ENCODE peak calls at places on chromosomes 5 and 9, in five cellular contexts. F is heart right ventricle, T is GM12892, W is HepG2, S is caudate nucleus. M is an unnamed sample.

GRCh38 chr5:52807037-52807436 is 19.3 kb downstream of the ITGA1 start:
- DNase-seq in F (no peak), T (no peak), W (no peak), S (no peak), M (no peak)

GRCh38 chr5:93924628-93925027 is 183.2 kb upstream of the POU5F2 start:
- DNase-seq in F (no peak), T (no peak), W (no peak), S (no peak), M (no peak)

GRCh38 chr9:108815156-108815555 is 40.6 kb downstream of the ACTL7B start:
- DNase-seq in F (no peak), T (no peak), W (peak), S (no peak), M (no peak)

GRCh38 chr5:1140188-1140817 is 28.4 kb upstream of the SLC12A7 start:
- DNase-seq in F (peak), T (peak), W (peak), S (peak), M (peak)

GRCh38 chr5:151198861-151199260 is 25.0 kb downstream of the CCDC69 start:
- DNase-seq in F (no peak), T (no peak), W (no peak), S (no peak), M (no peak)

GRCh38 chr5:129664336-129664937 is 83.5 kb upstream of the MINAR2 start:
- DNase-seq in F (no peak), T (no peak), W (peak), S (peak), M (peak)

GRCh38 chr5:110339399-110339798 is 387.1 kb downstream of the TMEM232 start:
- DNase-seq in F (no peak), T (no peak), W (no peak), S (no peak), M (no peak)

GRCh38 chr5:73180561-73180960 is 7.6 kb downstream of the TMEM174 start:
- DNase-seq in F (no peak), T (no peak), W (no peak), S (no peak), M (no peak)

GRCh38 chr9:109830587-109830986 is 50.6 kb downstream of the PALM2AKAP2 start:
- DNase-seq in F (no peak), T (no peak), W (no peak), S (no peak), M (no peak)

GRCh38 chr5:136030956-136031611 is 2.3 kb downstream of the TGFBI start:
- DNase-seq in F (no peak), T (no peak), W (no peak), S (no peak), M (no peak)

GRCh38 chr5:16656561-16657191 is 39.9 kb upstream of the RETREG1 start:
- DNase-seq in F (no peak), T (no peak), W (no peak), S (no peak), M (no peak)

GRCh38 chr5:172886974-172887491 is 53.0 kb downstream of the ERGIC1 start:
- DNase-seq in F (peak), T (no peak), W (peak), S (peak), M (no peak)

M was measured in small intestine.